ENCODE peak calls at places on chromosomes 2 and 18, in ten cellular contexts. L, U, D, G, J, H, B, Q, X and C are unnamed samples.

GRCh38 chr2:168432565-168433186 is 23.4 kb upstream of the CERS6 start:
- DNase-seq in L (no peak), U (no peak), D (no peak), G (no peak), J (no peak), H (no peak), B (no peak), Q (no peak), X (no peak), C (no peak)

GRCh38 chr2:120434487-120434886 is 88.6 kb downstream of the INHBB start:
- DNase-seq in L (no peak), U (no peak), D (peak; percentile 10), G (peak; percentile 57), J (no peak), H (no peak), B (peak; percentile 74), Q (no peak), X (no peak), C (no peak)

GRCh38 chr2:223688094-223688835 is 86.1 kb upstream of the SCG2 start:
- DNase-seq in L (no peak), U (no peak), D (no peak), G (no peak), J (no peak), H (no peak), B (no peak), Q (no peak), X (peak; percentile 20), C (no peak)

GRCh38 chr2:25367296-25367695 is 25.6 kb upstream of the DNMT3A start:
- DNase-seq in L (no peak), U (no peak), D (no peak), G (no peak), J (no peak), H (no peak), B (no peak), Q (no peak), X (no peak), C (no peak)

GRCh38 chr2:3460831-3461544 is 58.3 kb downstream of the ADI1 start:
- DNase-seq in L (no peak), U (no peak), D (peak; percentile 23), G (no peak), J (no peak), H (no peak), B (no peak), Q (no peak), X (no peak), C (no peak)

GRCh38 chr2:36294290-36294689 is 61.3 kb upstream of the CRIM1 start:
- DNase-seq in L (no peak), U (no peak), D (no peak), G (no peak), J (no peak), H (no peak), B (no peak), Q (no peak), X (no peak), C (no peak)

GRCh38 chr2:202185816-202186221 is 52.6 kb downstream of the SUMO1 start:
- DNase-seq in L (no peak), U (no peak), D (no peak), G (no peak), J (peak; percentile 47), H (no peak), B (no peak), Q (no peak), X (no peak), C (peak; percentile 79)

GRCh38 chr2:112724611-112725525 is 4.0 kb downstream of the NT5DC4 start:
- DNase-seq in L (peak; percentile 90), U (no peak), D (no peak), G (no peak), J (no peak), H (no peak), B (no peak), Q (no peak), X (peak; percentile 54), C (no peak)

GRCh38 chr2:126668254-126668653 is 12.3 kb downstream of the GYPC start:
- DNase-seq in L (no peak), U (no peak), D (no peak), G (no peak), J (no peak), H (no peak), B (peak; percentile 10), Q (no peak), X (no peak), C (no peak)

GRCh38 chr2:205879362-205879761 is 197.1 kb downstream of the NRP2 start:
- DNase-seq in L (no peak), U (no peak), D (no peak), G (no peak), J (no peak), H (no peak), B (no peak), Q (no peak), X (no peak), C (no peak)

GRCh38 chr18:48683661-48684060 is 144.8 kb downstream of the CTIF start:
- DNase-seq in L (no peak), U (no peak), D (no peak), G (no peak), J (no peak), H (no peak), B (no peak), Q (no peak), X (no peak), C (no peak)

GRCh38 chr2:240583774-240584173 is 2.8 kb upstream of the CAPN10 start:
- DNase-seq in L (no peak), U (no peak), D (no peak), G (no peak), J (no peak), H (no peak), B (no peak), Q (no peak), X (no peak), C (no peak)

GRCh38 chr2:240584486-240585031 is 2.0 kb upstream of the CAPN10 start:
- DNase-seq in L (no peak), U (no peak), D (no peak), G (no peak), J (no peak), H (peak; percentile 60), B (no peak), Q (peak; percentile 91), X (peak; percentile 65), C (no peak)

GRCh38 chr2:240586198-240586918 is at the start of gene CAPN10:
- DNase-seq in L (peak; percentile 100), U (peak; percentile 86), D (peak; percentile 97), G (peak; percentile 99), J (peak; percentile 53), H (peak; percentile 99), B (peak; percentile 99), Q (peak; percentile 92), X (peak; percentile 98), C (peak; percentile 95)

GRCh38 chr2:240585681-240586197 is 795 bp upstream of the CAPN10 start:
- DNase-seq in L (no peak), U (no peak), D (no peak), G (peak; percentile 64), J (no peak), H (no peak), B (no peak), Q (no peak), X (no peak), C (no peak)

DNA sequence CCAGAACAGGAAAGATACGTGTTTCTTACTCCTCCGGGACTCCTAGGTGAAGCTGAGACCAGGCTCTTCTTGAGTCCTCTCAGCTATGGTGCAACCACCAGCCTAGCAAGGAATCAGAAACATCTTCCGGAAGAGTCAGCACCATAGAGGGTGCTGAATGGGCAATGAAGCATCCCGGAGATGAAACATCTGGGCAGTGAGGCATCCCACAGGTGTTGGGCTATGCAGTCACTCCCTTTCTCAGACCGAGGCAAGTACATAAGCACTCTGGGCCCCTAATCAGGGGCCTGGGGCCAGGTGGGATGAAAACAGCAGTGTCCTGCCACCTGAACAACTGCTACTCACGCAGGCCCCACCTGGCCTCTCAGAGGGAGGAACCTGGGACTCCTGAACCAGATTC is 1.4 kb upstream of the CAPN10 start:
- DNase-seq in L (no peak), U (no peak), D (no peak), G (peak; percentile 46), J (no peak), H (peak; percentile 37), B (no peak), Q (no peak), X (no peak), C (no peak)
- TF ChIP-seq POLR2AphosphoS5 in L (no peak), U (no peak), D (no peak), G (no peak), J (no peak), H (no peak), B (no peak), Q (no peak), X (no peak), C (no peak)

DNA sequence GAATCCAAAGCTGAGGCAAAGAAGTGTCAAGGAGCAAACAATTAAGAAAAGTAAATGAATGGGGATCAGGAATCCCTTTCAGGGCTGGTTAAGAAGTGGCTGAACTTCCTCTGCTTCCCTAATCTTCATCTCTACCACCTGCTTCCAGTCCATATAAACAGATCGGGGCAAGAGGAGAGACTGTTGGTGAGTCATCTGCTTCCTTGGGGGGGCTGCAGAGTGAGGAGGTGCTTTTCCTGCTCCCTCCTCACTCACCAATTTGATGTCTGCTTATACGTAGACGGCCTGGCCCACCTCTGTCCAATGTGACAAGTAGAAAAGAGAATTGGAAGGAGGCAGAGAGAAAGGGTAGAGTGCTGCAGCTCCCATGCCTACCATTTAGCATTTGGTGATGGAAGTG is 68.4 kb downstream of the NAB1 start:
- DNase-seq in L (peak; percentile 74), U (no peak), D (no peak), G (no peak), J (no peak), H (no peak), B (no peak), Q (no peak), X (no peak), C (peak; percentile 36)
- H3K27ac ChIP-seq in L (no peak overlapping the region), U (no peak overlapping the region), D (no peak overlapping the region), G (no peak overlapping the region), J (no peak overlapping the region), H (no peak overlapping the region), B (no peak overlapping the region), Q (no peak overlapping the region), X (no peak overlapping the region), C (peak overlapping the region; percentile 89)

DNA sequence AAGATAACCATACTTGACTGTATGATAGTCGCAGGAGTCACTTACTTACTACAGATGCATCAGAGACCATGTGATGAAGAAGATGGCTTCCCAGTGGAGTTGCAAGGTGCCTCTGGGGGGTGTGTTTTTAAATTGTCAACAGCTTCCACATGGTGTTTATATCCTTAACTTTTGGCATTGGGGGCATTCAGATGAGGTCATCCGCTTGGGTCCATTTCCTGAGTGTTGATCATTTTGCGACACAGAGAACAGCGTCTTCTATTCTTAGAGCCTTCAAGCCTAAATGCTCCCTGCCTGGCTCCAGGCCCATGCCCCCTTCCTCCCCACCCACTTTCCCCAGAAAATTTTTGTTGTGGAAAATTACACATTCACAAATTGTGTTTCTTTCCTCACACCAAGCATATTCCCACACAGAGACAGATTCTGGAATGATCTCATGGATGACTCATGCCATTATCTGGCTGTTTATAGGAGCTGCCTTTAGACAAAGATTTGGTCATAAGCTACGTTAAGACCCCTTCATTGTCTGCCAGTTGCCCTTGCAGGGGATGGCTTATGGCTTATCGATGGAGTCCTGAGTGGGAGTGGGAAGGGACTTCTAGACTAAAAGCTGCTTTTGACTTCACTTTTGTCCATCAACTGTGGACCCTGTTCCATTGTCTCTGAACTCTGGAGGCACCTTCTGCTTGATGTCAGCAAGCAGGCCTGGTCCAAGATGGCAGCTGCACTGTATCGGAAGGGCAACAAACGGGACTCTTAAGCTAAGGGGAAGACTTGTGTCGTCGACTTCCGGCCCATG is 91.8 kb downstream of the CABLES1 start:
- DNase-seq in L (no peak), U (no peak), D (no peak), G (peak; percentile 86), J (no peak), H (no peak), B (peak; percentile 86), Q (no peak), X (no peak), C (peak; percentile 96)
- TF ChIP-seq POLR2AphosphoS5 in L (peak; percentile 10), U (no peak), D (no peak), G (no peak), J (no peak), H (no peak), B (no peak), Q (no peak), X (no peak), C (peak; percentile 31)

GRCh38 chr18:49726564-49726963 is 86.8 kb downstream of the ACAA2 start:
- DNase-seq in L (no peak), U (no peak), D (no peak), G (no peak), J (no peak), H (no peak), B (no peak), Q (no peak), X (no peak), C (no peak)
- H3K27ac ChIP-seq in L (no peak overlapping the region), U (peak overlapping the region; percentile 82), D (peak overlapping the region; percentile 43), G (no peak overlapping the region), J (peak overlapping the region; percentile 39), H (no peak overlapping the region), B (no peak overlapping the region), Q (no peak overlapping the region), X (peak overlapping the region; percentile 83), C (peak overlapping the region; percentile 94)